ENCODE peak calls at places on chromosomes 16 and 17, in four cellular contexts. F is K562, L is GM12878, V is HepG2. Y is an unnamed sample.
A peak's percentile ranks its signal among the peaks of the same experiment; 100 is the strongest.

GRCh38 chr16:15536813-15537212 is 102.4 kb downstream of the BMERB1 start:
- DNase-seq in F (no peak), V (no peak), L (no peak), Y (no peak)

GRCh38 chr17:75812096-75813001 is 27.7 kb downstream of the UNK start:
- DNase-seq in F (no peak), L (no peak), V (no peak), Y (no peak)

GRCh38 chr16:77723108-77723514 is 797 bp downstream of the NUDT7 start:
- DNase-seq in V (no peak), F (peak; percentile 24), L (no peak), Y (no peak)

GRCh38 chr16:58638148-58639036 is 8.8 kb upstream of the CNOT1 start:
- DNase-seq in V (peak; percentile 79), L (no peak), F (no peak), Y (peak; percentile 66)

GRCh38 chr17:57911834-57912673 is 43.2 kb downstream of the CUEDC1 start:
- DNase-seq in F (no peak), L (no peak), V (peak; percentile 86), Y (peak; percentile 59)

GRCh38 chr16:4465977-4466779 is 8.2 kb downstream of the NMRAL1 start:
- DNase-seq in F (no peak), V (no peak), L (no peak), Y (no peak)

GRCh38 chr17:45868276-45868675 is 23.6 kb downstream of the SPPL2C start:
- DNase-seq in F (no peak), L (no peak), V (no peak), Y (no peak)

GRCh38 chr17:76633628-76634328 is 9.8 kb downstream of the ST6GALNAC1 start:
- DNase-seq in L (no peak), V (peak; percentile 80), F (no peak), Y (no peak)

GRCh38 chr17:70017112-70017511 is 57.9 kb upstream of the KCNJ16 start:
- DNase-seq in L (no peak), V (no peak), F (no peak), Y (no peak)

GRCh38 chr17:9971991-9972390 is 66.9 kb upstream of the RCVRN start:
- DNase-seq in L (no peak), F (no peak), V (no peak), Y (no peak)

GRCh38 chr17:82228278-82228841 is 482 bp upstream of the SLC16A3 start:
- DNase-seq in F (no peak), V (no peak), L (no peak), Y (no peak)

GRCh38 chr16:23423496-23424049 is 29.4 kb downstream of the COG7 start:
- DNase-seq in V (peak; percentile 21), F (no peak), L (no peak), Y (peak; percentile 93)

GRCh38 chr17:69473801-69474170 is 59.3 kb downstream of the MAP2K6 start:
- DNase-seq in F (no peak), L (no peak), V (no peak), Y (no peak)

GRCh38 chr17:14225153-14226004 is 11.3 kb downstream of the CDRT15 start:
- DNase-seq in F (no peak), V (no peak), L (no peak), Y (no peak)

GRCh38 chr17:77644181-77644972 is 314.1 kb upstream of the TNRC6C start:
- DNase-seq in V (no peak), L (no peak), F (no peak), Y (no peak)

GRCh38 chr16:29124828-29125227 is 140.0 kb downstream of the LAT start:
- DNase-seq in F (no peak), V (no peak), L (no peak), Y (no peak)

GRCh38 chr17:17710355-17710727 is 29.1 kb downstream of the RAI1 start:
- DNase-seq in V (no peak), F (no peak), L (no peak), Y (no peak)
- H3K4me1 ChIP-seq in V (peaks cover 95% of the 10 kb centered on the region), F (no peaks in the 10 kb centered on the region), L (peaks cover 30% of the 10 kb centered on the region), Y (peaks cover 77% of the 10 kb centered on the region)

GRCh38 chr16:86568677-86569623 is 2.3 kb downstream of the FOXC2 start:
- DNase-seq in F (no peak), L (no peak), V (no peak), Y (no peak)

GRCh38 chr16:86566966-86567700 is 504 bp downstream of the FOXC2 start:
- DNase-seq in V (no peak), L (no peak), F (no peak), Y (peak; percentile 48)

GRCh38 chr16:86566601-86566965 is at the start of gene FOXC2:
- DNase-seq in V (no peak), L (no peak), F (peak; percentile 68), Y (peak; percentile 75)

GRCh38 chr16:86569843-86570447 is 3.3 kb downstream of the FOXC2 start:
- DNase-seq in V (no peak), L (no peak), F (no peak), Y (no peak)

GRCh38 chr16:86567701-86568571 is 1.3 kb downstream of the FOXC2 start:
- DNase-seq in F (no peak), V (no peak), L (no peak), Y (no peak)
- TF ChIP-seq USF2 in F (no peak), V (no peak), L (no peak), Y (no peak)

GRCh38 chr16:649646-650045 is 481 bp downstream of the WDR90 start:
- DNase-seq in V (no peak), F (no peak), L (no peak), Y (no peak)
- TF ChIP-seq ESRRA in V (no peak), F (no peak), L (no peak), Y (no peak)

DNA sequence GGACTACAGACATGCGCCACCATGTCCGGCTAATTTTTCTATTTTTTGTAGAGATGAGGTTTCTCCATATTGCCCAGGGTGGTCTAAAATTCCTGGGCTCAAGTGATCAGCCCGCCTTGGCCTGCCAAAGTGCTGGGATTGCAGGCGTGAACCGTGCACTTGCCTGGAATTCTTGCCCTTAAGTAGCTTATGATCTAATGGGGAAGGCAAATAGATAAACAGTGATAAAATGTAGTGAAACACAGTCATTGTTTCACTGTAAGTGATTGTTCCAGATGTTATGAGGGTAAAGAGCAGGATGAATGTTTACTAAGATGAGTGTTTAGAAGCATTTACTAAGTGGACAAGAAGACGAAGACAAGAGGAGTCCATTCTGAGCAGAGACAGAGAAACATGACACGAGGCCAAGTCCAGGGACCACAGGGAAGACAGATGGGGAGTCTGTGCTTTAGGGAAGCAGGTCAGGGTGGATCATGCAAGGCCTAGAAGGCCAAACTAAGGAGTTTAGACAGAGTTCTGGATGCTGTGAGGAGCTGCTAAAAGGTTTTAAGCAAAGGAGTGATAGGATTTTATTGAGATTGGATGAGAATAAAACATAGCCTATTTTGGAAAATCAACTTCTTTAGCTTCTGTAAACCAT is 36.9 kb downstream of the YPEL2 start:
- DNase-seq in V (peak; percentile 64), F (no peak), L (no peak), Y (no peak)
- H3K4me1 ChIP-seq in V (peaks cover 91% of the 10 kb centered on the region), F (peaks cover 31% of the 10 kb centered on the region), L (peaks cover 50% of the 10 kb centered on the region), Y (peaks cover 35% of the 10 kb centered on the region)

Y was measured in A549.